ENCODE peak calls at places on chromosomes 4 and X, in four cellular contexts. V, B, X and N are unnamed samples.
A peak's percentile ranks its signal among the peaks of the same experiment; 100 is the strongest.

GRCh38 chrX:24862343-24862742 is 153.4 kb downstream of the ARX start:
- DNase-seq in V (no peak), B (no peak), X (no peak), N (peak; percentile 27)

GRCh38 chr4:186204611-186205144 is 13.3 kb downstream of the CYP4V2 start:
- DNase-seq in V (no peak), B (no peak), X (no peak), N (no peak)

GRCh38 chr4:102625232-102625930 is 124.2 kb downstream of the NFKB1 start:
- DNase-seq in V (peak; percentile 57), B (peak; percentile 21), X (peak; percentile 23), N (peak; percentile 14)

GRCh38 chrX:149493567-149494562 is 11.2 kb downstream of the IDS start:
- DNase-seq in V (peak; percentile 16), B (peak; percentile 44), X (no peak), N (no peak)

GRCh38 chr4:165152527-165152926 is 39.9 kb upstream of the TMEM192 start:
- DNase-seq in V (no peak), B (no peak), X (no peak), N (no peak)

GRCh38 chrX:151754042-151754419 is 19.5 kb downstream of the CNGA2 start:
- DNase-seq in V (peak; percentile 75), B (peak; percentile 54), X (no peak), N (peak; percentile 66)

GRCh38 chr4:183989471-183989870 is 84.4 kb downstream of the STOX2 start:
- DNase-seq in V (no peak), B (no peak), X (no peak), N (peak; percentile 40)

GRCh38 chr4:182293836-182294235 is 50.6 kb downstream of the TENM3 start:
- DNase-seq in V (no peak), B (peak; percentile 18), X (no peak), N (no peak)

GRCh38 chr4:108181704-108182103 is 13.0 kb upstream of the LEF1 start:
- DNase-seq in V (no peak), B (no peak), X (no peak), N (no peak)

GRCh38 chr4:113905301-113905700 is 74.1 kb downstream of the ARSJ start:
- DNase-seq in V (no peak), B (no peak), X (no peak), N (no peak)

GRCh38 chr4:18039113-18039512 is 17.6 kb upstream of the LCORL start:
- DNase-seq in V (no peak), B (no peak), X (no peak), N (peak; percentile 21)

GRCh38 chr4:74522251-74522991 is 77.5 kb downstream of the AREG start:
- DNase-seq in V (no peak), B (no peak), X (no peak), N (no peak)

GRCh38 chr4:150261571-150261970 is 183.3 kb downstream of the DCLK2 start:
- DNase-seq in V (no peak), B (no peak), X (no peak), N (no peak)

GRCh38 chr4:25533237-25533636 is 122.4 kb upstream of the SLC34A2 start:
- DNase-seq in V (no peak), B (no peak), X (no peak), N (no peak)

GRCh38 chrX:47831788-47832187 is 4.9 kb upstream of the ZNF81 start:
- DNase-seq in V (peak; percentile 56), B (peak; percentile 54), X (peak; percentile 65), N (peak; percentile 23)

GRCh38 chrX:19650996-19651395 is 135.7 kb upstream of the MAP3K15 start:
- DNase-seq in V (no peak), B (no peak), X (no peak), N (no peak)

GRCh38 chr4:139595989-139596679 is 40.1 kb upstream of the SETD7 start:
- DNase-seq in V (peak; percentile 46), B (peak; percentile 81), X (no peak), N (no peak)

GRCh38 chrX:8284131-8284530 is 113.1 kb upstream of the VCX2 start:
- DNase-seq in V (no peak), B (no peak), X (no peak), N (no peak)

GRCh38 chr4:96525901-96526300 is 686.0 kb downstream of the PDHA2 start:
- DNase-seq in V (no peak), B (no peak), X (no peak), N (peak; percentile 50)

GRCh38 chrX:110081740-110082139 is 78.8 kb downstream of the TMEM164 start:
- DNase-seq in V (peak; percentile 62), B (no peak), X (peak; percentile 58), N (peak; percentile 44)